ENCODE peak calls at places on chromosomes 3 and 15, in six cellular contexts. One of them, this sample, is unnamed.

GRCh38 chr15:68365140-68365745 is 66.7 kb downstream of the ITGA11 start:
- DNase-seq in cardiac muscle cell: no peak
- DNase-seq in psoas muscle: no peak
- DNase-seq in naive thymus-derived CD4-positive, alpha-beta T cell: no peak
- DNase-seq in PC-3: no peak
- DNase-seq in mammary epithelial cell: no peak
- DNase-seq in this sample: no peak

GRCh38 chr3:182180646-182181385 is 469.1 kb downstream of the SOX2 start:
- DNase-seq in cardiac muscle cell: no peak
- DNase-seq in psoas muscle: no peak
- DNase-seq in naive thymus-derived CD4-positive, alpha-beta T cell: no peak
- DNase-seq in PC-3: no peak
- DNase-seq in mammary epithelial cell: no peak
- DNase-seq in this sample: no peak

GRCh38 chr15:51884041-51884440 is 54.6 kb downstream of the TMOD3 start:
- DNase-seq in cardiac muscle cell: no peak
- DNase-seq in psoas muscle: no peak
- DNase-seq in naive thymus-derived CD4-positive, alpha-beta T cell: no peak
- DNase-seq in PC-3: no peak
- DNase-seq in mammary epithelial cell: no peak
- DNase-seq in this sample: no peak

GRCh38 chr3:99846472-99846871 is 28.8 kb downstream of the CMSS1 start:
- DNase-seq in cardiac muscle cell: no peak
- DNase-seq in psoas muscle: no peak
- DNase-seq in naive thymus-derived CD4-positive, alpha-beta T cell: no peak
- DNase-seq in PC-3: peak; percentile 22
- DNase-seq in mammary epithelial cell: peak; percentile 45
- DNase-seq in this sample: peak; percentile 54

GRCh38 chr15:71168163-71168832 is 53.0 kb downstream of the THSD4 start:
- DNase-seq in cardiac muscle cell: peak; percentile 73
- DNase-seq in psoas muscle: no peak
- DNase-seq in naive thymus-derived CD4-positive, alpha-beta T cell: no peak
- DNase-seq in PC-3: no peak
- DNase-seq in mammary epithelial cell: no peak
- DNase-seq in this sample: no peak

GRCh38 chr15:32089851-32090359 is 59.6 kb downstream of the CHRNA7 start:
- DNase-seq in cardiac muscle cell: no peak
- DNase-seq in psoas muscle: no peak
- DNase-seq in naive thymus-derived CD4-positive, alpha-beta T cell: no peak
- DNase-seq in PC-3: no peak
- DNase-seq in mammary epithelial cell: no peak
- DNase-seq in this sample: no peak

GRCh38 chr15:75367913-75368688 is at the start of gene MAN2C1:
- DNase-seq in cardiac muscle cell: peak; percentile 97
- DNase-seq in psoas muscle: peak; percentile 94
- DNase-seq in naive thymus-derived CD4-positive, alpha-beta T cell: peak; percentile 80
- DNase-seq in PC-3: peak; percentile 98
- DNase-seq in mammary epithelial cell: peak; percentile 96
- DNase-seq in this sample: peak; percentile 83

GRCh38 chr15:35999211-35999610 is 453.2 kb upstream of the DPH6 start:
- DNase-seq in cardiac muscle cell: no peak
- DNase-seq in psoas muscle: no peak
- DNase-seq in naive thymus-derived CD4-positive, alpha-beta T cell: no peak
- DNase-seq in PC-3: no peak
- DNase-seq in mammary epithelial cell: no peak
- DNase-seq in this sample: no peak

GRCh38 chr3:43998374-43998840 is 243.3 kb upstream of the TOPAZ1 start:
- DNase-seq in cardiac muscle cell: peak; percentile 28
- DNase-seq in psoas muscle: no peak
- DNase-seq in naive thymus-derived CD4-positive, alpha-beta T cell: no peak
- DNase-seq in PC-3: no peak
- DNase-seq in mammary epithelial cell: no peak
- DNase-seq in this sample: no peak

GRCh38 chr3:111676177-111677021 is 81.3 kb upstream of the ZBED2 start:
- DNase-seq in cardiac muscle cell: no peak
- DNase-seq in psoas muscle: no peak
- DNase-seq in naive thymus-derived CD4-positive, alpha-beta T cell: no peak
- DNase-seq in PC-3: peak; percentile 99
- DNase-seq in mammary epithelial cell: peak; percentile 88
- DNase-seq in this sample: no peak

GRCh38 chr15:78840661-78841060 is 29.4 kb upstream of the ADAMTS7 start:
- DNase-seq in cardiac muscle cell: no peak
- DNase-seq in psoas muscle: peak; percentile 37
- DNase-seq in naive thymus-derived CD4-positive, alpha-beta T cell: no peak
- DNase-seq in PC-3: no peak
- DNase-seq in mammary epithelial cell: peak; percentile 31
- DNase-seq in this sample: no peak

GRCh38 chr3:193330500-193331204 is 47.9 kb downstream of the ATP13A5 start:
- DNase-seq in cardiac muscle cell: no peak
- DNase-seq in psoas muscle: no peak
- DNase-seq in naive thymus-derived CD4-positive, alpha-beta T cell: no peak
- DNase-seq in PC-3: no peak
- DNase-seq in mammary epithelial cell: no peak
- DNase-seq in this sample: no peak

GRCh38 chr3:7520593-7520992 is 659.7 kb downstream of the GRM7 start:
- DNase-seq in cardiac muscle cell: no peak
- DNase-seq in psoas muscle: no peak
- DNase-seq in naive thymus-derived CD4-positive, alpha-beta T cell: no peak
- DNase-seq in PC-3: no peak
- DNase-seq in mammary epithelial cell: no peak
- DNase-seq in this sample: no peak

GRCh38 chr3:143358155-143358792 is 238.7 kb downstream of the CHST2 start:
- DNase-seq in cardiac muscle cell: no peak
- DNase-seq in psoas muscle: no peak
- DNase-seq in naive thymus-derived CD4-positive, alpha-beta T cell: no peak
- DNase-seq in PC-3: peak; percentile 2
- DNase-seq in mammary epithelial cell: no peak
- DNase-seq in this sample: no peak

GRCh38 chr3:190073264-190073663 is 47.4 kb downstream of the P3H2 start:
- DNase-seq in cardiac muscle cell: peak; percentile 65
- DNase-seq in psoas muscle: no peak
- DNase-seq in naive thymus-derived CD4-positive, alpha-beta T cell: no peak
- DNase-seq in PC-3: no peak
- DNase-seq in mammary epithelial cell: no peak
- DNase-seq in this sample: no peak

GRCh38 chr3:23183731-23184130 is 19.4 kb upstream of the UBE2E2 start:
- DNase-seq in cardiac muscle cell: peak; percentile 77
- DNase-seq in psoas muscle: no peak
- DNase-seq in naive thymus-derived CD4-positive, alpha-beta T cell: no peak
- DNase-seq in PC-3: peak; percentile 81
- DNase-seq in mammary epithelial cell: peak; percentile 62
- DNase-seq in this sample: no peak

GRCh38 chr3:159929181-159929893 is 59.3 kb upstream of the IL12A start:
- DNase-seq in cardiac muscle cell: no peak
- DNase-seq in psoas muscle: peak; percentile 20
- DNase-seq in naive thymus-derived CD4-positive, alpha-beta T cell: no peak
- DNase-seq in PC-3: peak; percentile 81
- DNase-seq in mammary epithelial cell: peak; percentile 50
- DNase-seq in this sample: peak; percentile 73

GRCh38 chr3:186511245-186511644 is 32.9 kb downstream of the CRYGS start:
- DNase-seq in cardiac muscle cell: no peak
- DNase-seq in psoas muscle: no peak
- DNase-seq in naive thymus-derived CD4-positive, alpha-beta T cell: no peak
- DNase-seq in PC-3: no peak
- DNase-seq in mammary epithelial cell: peak; percentile 21
- DNase-seq in this sample: no peak

GRCh38 chr3:46931631-46932441 is 44.7 kb downstream of the CCDC12 start:
- DNase-seq in cardiac muscle cell: no peak
- DNase-seq in psoas muscle: peak; percentile 54
- DNase-seq in naive thymus-derived CD4-positive, alpha-beta T cell: no peak
- DNase-seq in PC-3: peak; percentile 79
- DNase-seq in mammary epithelial cell: no peak
- DNase-seq in this sample: peak; percentile 36

DNA sequence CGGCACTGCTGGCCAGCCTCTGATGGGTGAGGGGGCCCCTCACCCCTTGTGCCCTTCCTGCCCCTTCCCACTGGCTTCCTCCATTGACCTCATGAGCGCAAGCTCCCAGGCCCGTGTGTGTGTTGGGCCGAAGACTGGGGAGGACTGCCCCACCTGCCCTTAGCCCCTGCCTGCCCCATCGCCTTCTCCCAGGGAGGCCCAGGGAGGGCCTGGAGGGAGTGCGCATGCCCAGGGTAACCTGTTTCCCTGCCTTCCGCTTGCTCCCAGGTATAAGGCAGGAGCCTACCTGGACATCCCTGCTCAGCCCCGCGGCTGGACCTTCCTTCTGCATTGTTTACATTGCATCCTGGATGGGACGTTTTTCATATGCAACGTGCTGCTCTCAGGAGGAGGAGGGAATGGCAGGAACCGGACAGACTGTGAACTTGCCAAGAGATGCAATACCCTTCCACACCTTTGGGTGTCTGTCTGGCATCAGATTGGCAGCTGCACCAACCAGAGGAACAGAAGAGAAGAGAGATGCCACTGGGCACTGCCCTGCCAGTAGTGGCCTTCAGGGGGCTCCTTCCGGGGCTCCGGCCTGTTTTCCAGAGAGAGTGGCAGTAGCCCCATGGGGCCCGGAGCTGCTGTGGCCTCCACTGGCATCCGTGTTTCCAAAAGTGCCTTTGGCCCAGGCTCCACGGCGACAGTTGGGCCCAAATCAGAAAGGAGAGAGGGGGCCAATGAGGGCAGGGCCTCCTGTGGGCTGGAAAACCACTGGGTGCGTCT is 8.8 kb downstream of the DLL4 start:
- DNase-seq in cardiac muscle cell: no peak
- DNase-seq in psoas muscle: no peak
- DNase-seq in naive thymus-derived CD4-positive, alpha-beta T cell: peak; percentile 20
- DNase-seq in PC-3: peak; percentile 79
- DNase-seq in mammary epithelial cell: peak; percentile 47
- DNase-seq in this sample: no peak
- H3K4me3 ChIP-seq in cardiac muscle cell: no peak overlapping the region
- H3K4me3 ChIP-seq in psoas muscle: peak overlapping the region; percentile 66
- H3K4me3 ChIP-seq in naive thymus-derived CD4-positive, alpha-beta T cell: no peak overlapping the region
- H3K4me3 ChIP-seq in PC-3: no peak overlapping the region
- H3K4me3 ChIP-seq in mammary epithelial cell: no peak overlapping the region
- H3K4me3 ChIP-seq in this sample: no peak overlapping the region

GRCh38 chr3:72423643-72424042 is 424.6 kb downstream of the SHQ1 start:
- DNase-seq in cardiac muscle cell: no peak
- DNase-seq in psoas muscle: no peak
- DNase-seq in naive thymus-derived CD4-positive, alpha-beta T cell: no peak
- DNase-seq in PC-3: no peak
- DNase-seq in mammary epithelial cell: no peak
- DNase-seq in this sample: no peak

GRCh38 chr3:72429589-72430362 is 418.5 kb downstream of the SHQ1 start:
- DNase-seq in cardiac muscle cell: no peak
- DNase-seq in psoas muscle: no peak
- DNase-seq in naive thymus-derived CD4-positive, alpha-beta T cell: no peak
- DNase-seq in PC-3: no peak
- DNase-seq in mammary epithelial cell: no peak
- DNase-seq in this sample: no peak

GRCh38 chr3:72426618-72427397 is 421.4 kb downstream of the SHQ1 start:
- DNase-seq in cardiac muscle cell: no peak
- DNase-seq in psoas muscle: no peak
- DNase-seq in naive thymus-derived CD4-positive, alpha-beta T cell: no peak
- DNase-seq in PC-3: no peak
- DNase-seq in mammary epithelial cell: no peak
- DNase-seq in this sample: no peak

GRCh38 chr3:72428803-72429202 is 419.4 kb downstream of the SHQ1 start:
- DNase-seq in cardiac muscle cell: no peak
- DNase-seq in psoas muscle: no peak
- DNase-seq in naive thymus-derived CD4-positive, alpha-beta T cell: no peak
- DNase-seq in PC-3: no peak
- DNase-seq in mammary epithelial cell: no peak
- DNase-seq in this sample: no peak

GRCh38 chr3:72427575-72427974 is 420.7 kb downstream of the SHQ1 start:
- DNase-seq in cardiac muscle cell: no peak
- DNase-seq in psoas muscle: no peak
- DNase-seq in naive thymus-derived CD4-positive, alpha-beta T cell: no peak
- DNase-seq in PC-3: no peak
- DNase-seq in mammary epithelial cell: no peak
- DNase-seq in this sample: no peak
- H3K4me3 ChIP-seq in cardiac muscle cell: no peak overlapping the region
- H3K4me3 ChIP-seq in psoas muscle: no peak overlapping the region
- H3K4me3 ChIP-seq in naive thymus-derived CD4-positive, alpha-beta T cell: no peak overlapping the region
- H3K4me3 ChIP-seq in PC-3: no peak overlapping the region
- H3K4me3 ChIP-seq in mammary epithelial cell: no peak overlapping the region
- H3K4me3 ChIP-seq in this sample: no peak overlapping the region

GRCh38 chr3:42651248-42652091 is 2.0 kb upstream of the ZBTB47 start:
- DNase-seq in cardiac muscle cell: no peak
- DNase-seq in psoas muscle: no peak
- DNase-seq in naive thymus-derived CD4-positive, alpha-beta T cell: no peak
- DNase-seq in PC-3: peak; percentile 53
- DNase-seq in mammary epithelial cell: peak; percentile 70
- DNase-seq in this sample: no peak

GRCh38 chr3:42653560-42654330 is at the start of gene ZBTB47:
- DNase-seq in cardiac muscle cell: peak; percentile 40
- DNase-seq in psoas muscle: peak; percentile 79
- DNase-seq in naive thymus-derived CD4-positive, alpha-beta T cell: no peak
- DNase-seq in PC-3: peak; percentile 44
- DNase-seq in mammary epithelial cell: peak; percentile 16
- DNase-seq in this sample: no peak

GRCh38 chr3:42652251-42652610 is 1.3 kb upstream of the ZBTB47 start:
- DNase-seq in cardiac muscle cell: no peak
- DNase-seq in psoas muscle: no peak
- DNase-seq in naive thymus-derived CD4-positive, alpha-beta T cell: no peak
- DNase-seq in PC-3: no peak
- DNase-seq in mammary epithelial cell: no peak
- DNase-seq in this sample: no peak

GRCh38 chr3:42653303-42653559 is 266 bp upstream of the ZBTB47 start:
- DNase-seq in cardiac muscle cell: no peak
- DNase-seq in psoas muscle: no peak
- DNase-seq in naive thymus-derived CD4-positive, alpha-beta T cell: no peak
- DNase-seq in PC-3: no peak
- DNase-seq in mammary epithelial cell: no peak
- DNase-seq in this sample: no peak

GRCh38 chr3:42652611-42653302 is 740 bp upstream of the ZBTB47 start:
- DNase-seq in cardiac muscle cell: no peak
- DNase-seq in psoas muscle: peak; percentile 56
- DNase-seq in naive thymus-derived CD4-positive, alpha-beta T cell: no peak
- DNase-seq in PC-3: peak; percentile 90
- DNase-seq in mammary epithelial cell: peak; percentile 75
- DNase-seq in this sample: no peak
- H3K4me3 ChIP-seq in cardiac muscle cell: no peak overlapping the region
- H3K4me3 ChIP-seq in psoas muscle: peak overlapping the region; percentile 78
- H3K4me3 ChIP-seq in naive thymus-derived CD4-positive, alpha-beta T cell: no peak overlapping the region
- H3K4me3 ChIP-seq in PC-3: peak overlapping the region; percentile 85
- H3K4me3 ChIP-seq in mammary epithelial cell: peak overlapping the region; percentile 5
- H3K4me3 ChIP-seq in this sample: peak overlapping the region; percentile 90

GRCh38 chr15:96342611-96343528 is 12.4 kb downstream of the NR2F2 start:
- DNase-seq in cardiac muscle cell: no peak
- DNase-seq in psoas muscle: no peak
- DNase-seq in naive thymus-derived CD4-positive, alpha-beta T cell: no peak
- DNase-seq in PC-3: no peak
- DNase-seq in mammary epithelial cell: no peak
- DNase-seq in this sample: no peak

GRCh38 chr15:96340348-96340610 is 9.8 kb downstream of the NR2F2 start:
- DNase-seq in cardiac muscle cell: no peak
- DNase-seq in psoas muscle: no peak
- DNase-seq in naive thymus-derived CD4-positive, alpha-beta T cell: no peak
- DNase-seq in PC-3: peak; percentile 20
- DNase-seq in mammary epithelial cell: no peak
- DNase-seq in this sample: no peak

GRCh38 chr15:96340611-96341464 is 10.3 kb downstream of the NR2F2 start:
- DNase-seq in cardiac muscle cell: peak; percentile 73
- DNase-seq in psoas muscle: no peak
- DNase-seq in naive thymus-derived CD4-positive, alpha-beta T cell: no peak
- DNase-seq in PC-3: peak; percentile 13
- DNase-seq in mammary epithelial cell: no peak
- DNase-seq in this sample: no peak

GRCh38 chr15:96342143-96342466 is 11.6 kb downstream of the NR2F2 start:
- DNase-seq in cardiac muscle cell: no peak
- DNase-seq in psoas muscle: no peak
- DNase-seq in naive thymus-derived CD4-positive, alpha-beta T cell: no peak
- DNase-seq in PC-3: no peak
- DNase-seq in mammary epithelial cell: no peak
- DNase-seq in this sample: no peak

GRCh38 chr15:96341465-96342142 is 11.1 kb downstream of the NR2F2 start:
- DNase-seq in cardiac muscle cell: no peak
- DNase-seq in psoas muscle: no peak
- DNase-seq in naive thymus-derived CD4-positive, alpha-beta T cell: no peak
- DNase-seq in PC-3: no peak
- DNase-seq in mammary epithelial cell: no peak
- DNase-seq in this sample: no peak
- H3K4me3 ChIP-seq in cardiac muscle cell: peak overlapping the region; percentile 71
- H3K4me3 ChIP-seq in psoas muscle: peak overlapping the region; percentile 92
- H3K4me3 ChIP-seq in naive thymus-derived CD4-positive, alpha-beta T cell: no peak overlapping the region
- H3K4me3 ChIP-seq in PC-3: peak overlapping the region; percentile 44
- H3K4me3 ChIP-seq in mammary epithelial cell: peak overlapping the region; percentile 54
- H3K4me3 ChIP-seq in this sample: peak overlapping the region; percentile 93